ENCODE peak calls at places on chromosomes 12 and 14, in ten cellular contexts. One of them, this sample, is unnamed.

GRCh38 chr14:104548802-104549535 is 30.6 kb upstream of the C14orf180 start:
- DNase-seq in K562: no peak
- DNase-seq in tibial nerve: no peak
- DNase-seq in upper lobe of left lung: no peak
- DNase-seq in transverse colon: no peak
- DNase-seq in ovary: peak; percentile 10
- DNase-seq in A549: no peak
- DNase-seq in HepG2: no peak
- DNase-seq in SK-N-SH: no peak
- DNase-seq in esophagus muscularis mucosa: no peak
- DNase-seq in this sample: no peak

GRCh38 chr14:37045340-37046061 is 126.9 kb downstream of the SLC25A21 start:
- DNase-seq in K562: no peak
- DNase-seq in tibial nerve: no peak
- DNase-seq in upper lobe of left lung: no peak
- DNase-seq in transverse colon: no peak
- DNase-seq in ovary: no peak
- DNase-seq in A549: no peak
- DNase-seq in HepG2: no peak
- DNase-seq in SK-N-SH: no peak
- DNase-seq in esophagus muscularis mucosa: no peak
- DNase-seq in this sample: no peak

GRCh38 chr12:41552507-41553047 is 364.5 kb downstream of the PDZRN4 start:
- DNase-seq in K562: no peak
- DNase-seq in tibial nerve: no peak
- DNase-seq in upper lobe of left lung: no peak
- DNase-seq in transverse colon: no peak
- DNase-seq in ovary: no peak
- DNase-seq in A549: no peak
- DNase-seq in HepG2: no peak
- DNase-seq in SK-N-SH: no peak
- DNase-seq in esophagus muscularis mucosa: no peak
- DNase-seq in this sample: no peak

GRCh38 chr14:96735509-96735908 is 61.7 kb upstream of the VRK1 start:
- DNase-seq in K562: no peak
- DNase-seq in tibial nerve: no peak
- DNase-seq in upper lobe of left lung: no peak
- DNase-seq in transverse colon: no peak
- DNase-seq in ovary: no peak
- DNase-seq in A549: no peak
- DNase-seq in HepG2: no peak
- DNase-seq in SK-N-SH: peak; percentile 42
- DNase-seq in esophagus muscularis mucosa: no peak
- DNase-seq in this sample: no peak

GRCh38 chr12:39145175-39145999 is 240.0 kb upstream of the CPNE8 start:
- DNase-seq in K562: no peak
- DNase-seq in tibial nerve: peak; percentile 30
- DNase-seq in upper lobe of left lung: peak; percentile 93
- DNase-seq in transverse colon: peak; percentile 73
- DNase-seq in ovary: no peak
- DNase-seq in A549: peak; percentile 77
- DNase-seq in HepG2: no peak
- DNase-seq in SK-N-SH: peak; percentile 9
- DNase-seq in esophagus muscularis mucosa: no peak
- DNase-seq in this sample: peak; percentile 30

GRCh38 chr14:102883028-102883953 is 39.2 kb upstream of the AMN start:
- DNase-seq in K562: no peak
- DNase-seq in tibial nerve: no peak
- DNase-seq in upper lobe of left lung: no peak
- DNase-seq in transverse colon: no peak
- DNase-seq in ovary: no peak
- DNase-seq in A549: no peak
- DNase-seq in HepG2: no peak
- DNase-seq in SK-N-SH: no peak
- DNase-seq in esophagus muscularis mucosa: no peak
- DNase-seq in this sample: no peak

GRCh38 chr12:130658106-130658505 is 58.0 kb downstream of the RIMBP2 start:
- DNase-seq in K562: no peak
- DNase-seq in tibial nerve: no peak
- DNase-seq in upper lobe of left lung: no peak
- DNase-seq in transverse colon: no peak
- DNase-seq in ovary: no peak
- DNase-seq in A549: no peak
- DNase-seq in HepG2: no peak
- DNase-seq in SK-N-SH: no peak
- DNase-seq in esophagus muscularis mucosa: no peak
- DNase-seq in this sample: no peak

GRCh38 chr12:93060666-93061413 is 131.7 kb upstream of the EEA1 start:
- DNase-seq in K562: peak; percentile 24
- DNase-seq in tibial nerve: no peak
- DNase-seq in upper lobe of left lung: no peak
- DNase-seq in transverse colon: no peak
- DNase-seq in ovary: peak; percentile 56
- DNase-seq in A549: no peak
- DNase-seq in HepG2: peak; percentile 63
- DNase-seq in SK-N-SH: peak; percentile 6
- DNase-seq in esophagus muscularis mucosa: peak; percentile 90
- DNase-seq in this sample: no peak

GRCh38 chr12:21502164-21502496 is 541 bp downstream of the GOLT1B start:
- DNase-seq in K562: peak; percentile 34
- DNase-seq in tibial nerve: no peak
- DNase-seq in upper lobe of left lung: no peak
- DNase-seq in transverse colon: peak; percentile 20
- DNase-seq in ovary: no peak
- DNase-seq in A549: peak; percentile 24
- DNase-seq in HepG2: peak; percentile 11
- DNase-seq in SK-N-SH: no peak
- DNase-seq in esophagus muscularis mucosa: no peak
- DNase-seq in this sample: peak; percentile 26

GRCh38 chr14:104436741-104437701 is 142.5 kb upstream of the C14orf180 start:
- DNase-seq in K562: no peak
- DNase-seq in tibial nerve: no peak
- DNase-seq in upper lobe of left lung: peak; percentile 52
- DNase-seq in transverse colon: peak; percentile 6
- DNase-seq in ovary: peak; percentile 36
- DNase-seq in A549: no peak
- DNase-seq in HepG2: no peak
- DNase-seq in SK-N-SH: peak; percentile 82
- DNase-seq in esophagus muscularis mucosa: peak; percentile 74
- DNase-seq in this sample: peak; percentile 23

GRCh38 chr12:58728397-58728796 is 191.9 kb downstream of the LRIG3 start:
- DNase-seq in K562: no peak
- DNase-seq in tibial nerve: no peak
- DNase-seq in upper lobe of left lung: no peak
- DNase-seq in transverse colon: no peak
- DNase-seq in ovary: no peak
- DNase-seq in A549: peak; percentile 37
- DNase-seq in HepG2: no peak
- DNase-seq in SK-N-SH: no peak
- DNase-seq in esophagus muscularis mucosa: no peak
- DNase-seq in this sample: no peak

GRCh38 chr14:99624971-99625370 is 20.0 kb upstream of the HHIPL1 start:
- DNase-seq in K562: no peak
- DNase-seq in tibial nerve: no peak
- DNase-seq in upper lobe of left lung: no peak
- DNase-seq in transverse colon: no peak
- DNase-seq in ovary: no peak
- DNase-seq in A549: no peak
- DNase-seq in HepG2: no peak
- DNase-seq in SK-N-SH: no peak
- DNase-seq in esophagus muscularis mucosa: no peak
- DNase-seq in this sample: peak; percentile 35

GRCh38 chr14:91108941-91109611 is 4.8 kb upstream of the DGLUCY start:
- DNase-seq in K562: no peak
- DNase-seq in tibial nerve: no peak
- DNase-seq in upper lobe of left lung: no peak
- DNase-seq in transverse colon: peak; percentile 46
- DNase-seq in ovary: no peak
- DNase-seq in A549: no peak
- DNase-seq in HepG2: no peak
- DNase-seq in SK-N-SH: no peak
- DNase-seq in esophagus muscularis mucosa: no peak
- DNase-seq in this sample: peak; percentile 46

GRCh38 chr12:6277982-6278438 is 32.5 kb upstream of the PLEKHG6 start:
- DNase-seq in K562: no peak
- DNase-seq in tibial nerve: no peak
- DNase-seq in upper lobe of left lung: no peak
- DNase-seq in transverse colon: peak; percentile 68
- DNase-seq in ovary: no peak
- DNase-seq in A549: peak; percentile 38
- DNase-seq in HepG2: no peak
- DNase-seq in SK-N-SH: no peak
- DNase-seq in esophagus muscularis mucosa: no peak
- DNase-seq in this sample: peak; percentile 68

DNA sequence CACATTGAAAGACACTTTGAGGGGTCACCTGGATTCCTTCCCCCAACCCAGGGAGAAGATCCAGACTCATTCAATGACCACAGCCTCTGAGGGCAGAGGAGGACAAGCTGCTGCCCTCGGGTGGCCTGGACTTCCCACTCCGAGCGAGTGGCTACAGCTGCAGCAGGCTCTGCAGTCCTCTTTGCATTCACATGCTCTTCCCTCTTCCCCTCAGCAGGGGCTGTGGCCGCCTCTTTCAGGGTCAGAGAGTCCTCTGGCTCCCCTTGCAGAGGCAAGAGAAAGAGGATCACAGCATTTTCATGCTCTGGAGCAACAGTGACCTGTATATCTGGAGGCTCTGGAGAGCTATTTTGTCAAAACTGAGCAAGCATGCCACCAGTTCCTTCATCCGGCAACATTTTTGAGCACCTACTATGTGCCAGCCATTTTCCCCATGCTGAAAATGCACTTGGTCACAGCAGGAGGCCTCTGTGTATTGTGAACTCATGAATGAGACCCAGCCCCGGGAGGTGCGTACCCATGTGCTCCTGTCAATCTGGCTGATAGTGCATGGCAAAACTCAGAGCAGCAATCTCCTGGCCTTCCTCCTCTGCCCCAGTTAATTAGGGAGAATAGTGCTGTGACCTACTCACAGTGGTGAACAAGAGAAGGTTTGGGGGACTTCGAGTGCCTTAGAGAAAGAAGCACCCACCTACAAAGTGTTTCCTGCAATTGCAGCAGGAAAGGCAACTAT is 42.9 kb upstream of the KCNA5 start:
- DNase-seq in K562: no peak
- DNase-seq in tibial nerve: no peak
- DNase-seq in upper lobe of left lung: no peak
- DNase-seq in transverse colon: no peak
- DNase-seq in ovary: no peak
- DNase-seq in A549: no peak
- DNase-seq in HepG2: no peak
- DNase-seq in SK-N-SH: no peak
- DNase-seq in esophagus muscularis mucosa: no peak
- DNase-seq in this sample: no peak
- TF ChIP-seq EP300 in K562: no peak
- TF ChIP-seq EP300 in tibial nerve: no peak
- TF ChIP-seq EP300 in upper lobe of left lung: no peak
- TF ChIP-seq EP300 in transverse colon: no peak
- TF ChIP-seq EP300 in ovary: no peak
- TF ChIP-seq EP300 in A549: no peak
- TF ChIP-seq EP300 in HepG2: no peak
- TF ChIP-seq EP300 in SK-N-SH: no peak
- TF ChIP-seq EP300 in esophagus muscularis mucosa: no peak
- TF ChIP-seq EP300 in this sample: no peak

GRCh38 chr14:24425704-24426103 is 3.8 kb downstream of the CBLN3 start:
- DNase-seq in K562: peak; percentile 80
- DNase-seq in tibial nerve: no peak
- DNase-seq in upper lobe of left lung: no peak
- DNase-seq in transverse colon: no peak
- DNase-seq in ovary: no peak
- DNase-seq in A549: peak; percentile 46
- DNase-seq in HepG2: peak; percentile 63
- DNase-seq in SK-N-SH: no peak
- DNase-seq in esophagus muscularis mucosa: no peak
- DNase-seq in this sample: no peak
- TF ChIP-seq EP300 in K562: peak; percentile 45
- TF ChIP-seq EP300 in tibial nerve: no peak
- TF ChIP-seq EP300 in upper lobe of left lung: no peak
- TF ChIP-seq EP300 in transverse colon: no peak
- TF ChIP-seq EP300 in ovary: no peak
- TF ChIP-seq EP300 in A549: no peak
- TF ChIP-seq EP300 in HepG2: no peak
- TF ChIP-seq EP300 in SK-N-SH: no peak
- TF ChIP-seq EP300 in esophagus muscularis mucosa: no peak
- TF ChIP-seq EP300 in this sample: no peak

GRCh38 chr12:122088181-122088810 is 9.7 kb downstream of the MLXIP start:
- DNase-seq in K562: no peak
- DNase-seq in tibial nerve: no peak
- DNase-seq in upper lobe of left lung: no peak
- DNase-seq in transverse colon: no peak
- DNase-seq in ovary: no peak
- DNase-seq in A549: no peak
- DNase-seq in HepG2: no peak
- DNase-seq in SK-N-SH: no peak
- DNase-seq in esophagus muscularis mucosa: no peak
- DNase-seq in this sample: no peak
- TF ChIP-seq EP300 in K562: no peak
- TF ChIP-seq EP300 in tibial nerve: no peak
- TF ChIP-seq EP300 in upper lobe of left lung: no peak
- TF ChIP-seq EP300 in transverse colon: no peak
- TF ChIP-seq EP300 in ovary: no peak
- TF ChIP-seq EP300 in A549: no peak
- TF ChIP-seq EP300 in HepG2: no peak
- TF ChIP-seq EP300 in SK-N-SH: no peak
- TF ChIP-seq EP300 in esophagus muscularis mucosa: no peak
- TF ChIP-seq EP300 in this sample: no peak

GRCh38 chr12:69052613-69053408 is 119.8 kb upstream of the CPM start:
- DNase-seq in K562: no peak
- DNase-seq in tibial nerve: no peak
- DNase-seq in upper lobe of left lung: no peak
- DNase-seq in transverse colon: no peak
- DNase-seq in ovary: no peak
- DNase-seq in A549: peak; percentile 81
- DNase-seq in HepG2: peak; percentile 91
- DNase-seq in SK-N-SH: no peak
- DNase-seq in esophagus muscularis mucosa: no peak
- DNase-seq in this sample: no peak
- TF ChIP-seq EP300 in K562: no peak
- TF ChIP-seq EP300 in tibial nerve: no peak
- TF ChIP-seq EP300 in upper lobe of left lung: no peak
- TF ChIP-seq EP300 in transverse colon: no peak
- TF ChIP-seq EP300 in ovary: no peak
- TF ChIP-seq EP300 in A549: peak; percentile 16
- TF ChIP-seq EP300 in HepG2: peak; percentile 80
- TF ChIP-seq EP300 in SK-N-SH: no peak
- TF ChIP-seq EP300 in esophagus muscularis mucosa: no peak
- TF ChIP-seq EP300 in this sample: no peak

DNA sequence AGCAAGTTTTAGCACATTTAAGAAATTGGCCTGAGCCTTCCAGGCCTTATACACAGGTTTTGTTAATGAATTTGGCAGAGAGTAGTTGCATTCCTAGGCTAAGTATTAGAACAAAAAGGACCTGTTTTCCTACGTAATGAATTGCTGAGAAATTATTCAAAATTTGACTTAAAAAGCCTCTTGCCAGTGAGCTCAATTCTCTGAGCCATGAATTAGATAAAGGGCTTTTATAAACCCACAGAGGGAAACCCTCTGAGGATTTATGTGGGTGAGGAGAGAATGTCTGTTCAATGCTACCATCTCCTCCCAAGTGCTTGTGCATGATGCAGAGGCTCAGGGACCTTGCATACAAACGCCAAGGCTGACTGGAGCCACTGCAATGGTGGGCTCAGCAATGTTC is 94.5 kb upstream of the PELI2 start:
- DNase-seq in K562: no peak
- DNase-seq in tibial nerve: no peak
- DNase-seq in upper lobe of left lung: no peak
- DNase-seq in transverse colon: no peak
- DNase-seq in ovary: no peak
- DNase-seq in A549: no peak
- DNase-seq in HepG2: no peak
- DNase-seq in SK-N-SH: no peak
- DNase-seq in esophagus muscularis mucosa: no peak
- DNase-seq in this sample: no peak
- TF ChIP-seq EP300 in K562: no peak
- TF ChIP-seq EP300 in tibial nerve: no peak
- TF ChIP-seq EP300 in upper lobe of left lung: no peak
- TF ChIP-seq EP300 in transverse colon: no peak
- TF ChIP-seq EP300 in ovary: no peak
- TF ChIP-seq EP300 in A549: no peak
- TF ChIP-seq EP300 in HepG2: no peak
- TF ChIP-seq EP300 in SK-N-SH: no peak
- TF ChIP-seq EP300 in esophagus muscularis mucosa: no peak
- TF ChIP-seq EP300 in this sample: no peak

This sample was measured in stomach.